ENCODE peak calls at places on chromosomes 13 and 19, in ten cellular contexts. W, A, B, U, Q, C, T, E, I and S are unnamed samples.

GRCh38 chr19:14139944-14140343 is 3.6 kb upstream of the ASF1B start:
- DNase-seq in B (no peak), Q (peak), T (peak), C (no peak), I (no peak), A (no peak), E (no peak), W (no peak), U (peak), S (no peak)

GRCh38 chr19:3625996-3626472 is 556 bp downstream of the CACTIN start:
- DNase-seq in U (no peak), C (no peak), Q (no peak), W (no peak), T (no peak), E (no peak), I (no peak), B (no peak), A (no peak), S (no peak)

GRCh38 chr19:45251452-45252354 is 632 bp downstream of the MARK4 start:
- DNase-seq in C (no peak), W (no peak), U (peak), B (no peak), T (no peak), E (no peak), I (peak), Q (no peak), A (no peak), S (no peak)

GRCh38 chr19:38665950-38666661 is 18.7 kb downstream of the ACTN4 start:
- DNase-seq in C (no peak), Q (peak), B (no peak), A (no peak), I (no peak), E (peak), U (peak), W (no peak), T (peak), S (peak)

GRCh38 chr19:56314018-56314583 is 538 bp downstream of the ZSCAN5A start:
- DNase-seq in U (peak), B (no peak), C (no peak), T (no peak), I (no peak), E (no peak), Q (no peak), A (no peak), W (no peak), S (no peak)

GRCh38 chr13:27522847-27523246 is 72.5 kb upstream of the MTIF3 start:
- DNase-seq in Q (no peak), B (no peak), A (no peak), U (no peak), C (no peak), I (no peak), W (no peak), T (no peak), E (no peak), S (no peak)

GRCh38 chr19:6480843-6481415 is 658 bp downstream of the DENND1C start:
- DNase-seq in A (no peak), I (no peak), Q (no peak), T (no peak), E (no peak), C (peak), B (no peak), W (no peak), U (no peak), S (no peak)

GRCh38 chr13:34035676-34036325 is 217.9 kb downstream of the RFC3 start:
- DNase-seq in A (no peak), T (no peak), Q (peak), E (no peak), U (no peak), B (peak), C (no peak), I (no peak), W (no peak), S (no peak)

GRCh38 chr19:46381346-46381745 is 32.0 kb downstream of the CCDC8 start:
- DNase-seq in C (no peak), U (no peak), Q (no peak), B (no peak), E (no peak), W (no peak), A (no peak), T (no peak), I (no peak), S (no peak)

GRCh38 chr13:77521595-77522367 is 13.7 kb upstream of the SCEL start:
- DNase-seq in C (no peak), I (no peak), Q (peak), A (no peak), E (no peak), W (no peak), B (peak), U (peak), T (no peak), S (peak)

GRCh38 chr19:14487370-14488125 is 8.4 kb downstream of the GIPC1 start:
- DNase-seq in T (no peak), E (no peak), Q (no peak), A (no peak), I (no peak), C (no peak), U (no peak), W (no peak), B (no peak), S (no peak)

GRCh38 chr13:22243519-22244197 is 572.8 kb downstream of the FGF9 start:
- DNase-seq in U (no peak), T (no peak), W (no peak), Q (no peak), A (no peak), B (no peak), E (no peak), C (no peak), I (no peak), S (no peak)

GRCh38 chr19:37920591-37921450 is 13.8 kb downstream of the SIPA1L3 start:
- DNase-seq in B (no peak), U (no peak), T (no peak), A (no peak), I (no peak), W (no peak), E (no peak), Q (no peak), C (no peak), S (no peak)

GRCh38 chr19:5200844-5201243 is 139.8 kb downstream of the PTPRS start:
- DNase-seq in C (no peak), T (no peak), Q (no peak), I (no peak), A (no peak), W (no peak), U (no peak), E (no peak), B (peak), S (peak)

GRCh38 chr13:51584731-51585191 is 499 bp downstream of the WDFY2 start:
- DNase-seq in A (no peak), T (peak), I (peak), Q (peak), B (peak), E (peak), C (peak), W (peak), U (peak), S (peak)

GRCh38 chr13:114027826-114028225 is 54.0 kb upstream of the C13orf46 start:
- DNase-seq in W (no peak), Q (no peak), A (no peak), U (no peak), I (no peak), C (no peak), T (no peak), E (no peak), B (no peak), S (no peak)

GRCh38 chr19:6648141-6648715 is 21.7 kb downstream of the TNFSF14 start:
- DNase-seq in T (no peak), W (no peak), U (no peak), Q (no peak), C (no peak), E (no peak), B (no peak), I (no peak), A (no peak), S (no peak)

GRCh38 chr13:101415358-101416174 is 742 bp downstream of the NALCN start:
- DNase-seq in B (no peak), E (no peak), C (no peak), U (no peak), Q (no peak), T (no peak), A (no peak), W (no peak), I (peak), S (no peak)

GRCh38 chr13:89497658-89498057 is 1826.5 kb downstream of the SLITRK5 start:
- DNase-seq in I (no peak), A (no peak), T (no peak), C (no peak), Q (no peak), U (no peak), B (no peak), E (no peak), W (no peak), S (no peak)

GRCh38 chr19:39506944-39507714 is 7.8 kb upstream of the SELENOV start:
- DNase-seq in B (peak), C (no peak), W (no peak), T (no peak), E (no peak), I (peak), U (peak), A (no peak), Q (peak), S (peak)

GRCh38 chr19:49443366-49444099 is 2.2 kb upstream of the SLC17A7 start:
- DNase-seq in W (peak), T (peak), C (peak), I (peak), U (peak), A (peak), B (peak), Q (peak), E (peak), S (peak)

GRCh38 chr19:4581381-4582111 is 22.1 kb upstream of the SEMA6B start:
- DNase-seq in W (no peak), T (no peak), A (no peak), E (no peak), B (no peak), Q (peak), C (no peak), U (peak), I (no peak), S (peak)

GRCh38 chr19:14090509-14091085 is at the start of gene SAMD1:
- DNase-seq in Q (peak), W (peak), E (peak), B (peak), A (no peak), I (peak), T (peak), U (peak), C (peak), S (peak)

GRCh38 chr13:108827637-108828036 is 198.2 kb downstream of the MYO16 start:
- DNase-seq in W (no peak), I (no peak), E (no peak), C (no peak), Q (peak), B (no peak), U (no peak), T (no peak), A (no peak), S (no peak)

GRCh38 chr13:111866731-111867245 is 200.2 kb upstream of the SOX1 start:
- DNase-seq in Q (no peak), U (no peak), A (no peak), B (no peak), T (no peak), E (no peak), W (no peak), I (no peak), C (no peak), S (no peak)

GRCh38 chr19:49652723-49653465 is 10.9 kb downstream of the SCAF1 start:
- DNase-seq in Q (no peak), B (no peak), C (no peak), A (no peak), T (no peak), W (no peak), I (no peak), U (no peak), E (no peak), S (no peak)

GRCh38 chr19:14496849-14497346 is 971 bp upstream of the GIPC1 start:
- DNase-seq in T (no peak), U (no peak), I (no peak), Q (no peak), C (no peak), B (no peak), E (no peak), W (no peak), A (peak), S (no peak)

GRCh38 chr19:821976-822773 is 420 bp upstream of the PLPPR3 start:
- DNase-seq in E (no peak), I (peak), Q (no peak), A (no peak), B (no peak), C (no peak), W (no peak), U (no peak), T (no peak), S (no peak)

GRCh38 chr19:35019144-35019543 is 11.1 kb upstream of the SCN1B start:
- DNase-seq in C (no peak), Q (no peak), I (no peak), T (no peak), U (no peak), W (no peak), A (no peak), B (no peak), E (no peak), S (no peak)

GRCh38 chr13:101149735-101150380 is 266.4 kb downstream of the NALCN start:
- DNase-seq in T (no peak), E (no peak), A (no peak), U (peak), B (peak), C (no peak), Q (peak), I (no peak), W (no peak), S (peak)

GRCh38 chr19:12400618-12401502 is at the start of gene ZNF799:
- DNase-seq in Q (peak), U (peak), I (peak), T (peak), A (peak), B (peak), C (peak), E (peak), W (peak), S (peak)

GRCh38 chr13:67740871-67741475 is 510.8 kb upstream of the PCDH9 start:
- DNase-seq in A (no peak), B (no peak), Q (no peak), C (no peak), T (no peak), W (no peak), I (no peak), E (no peak), U (no peak), S (no peak)

GRCh38 chr19:16118489-16119033 is 6.9 kb downstream of the RAB8A start:
- DNase-seq in T (no peak), I (no peak), B (no peak), W (no peak), Q (no peak), C (no peak), U (no peak), E (no peak), A (no peak), S (no peak)

GRCh38 chr19:39341122-39341719 is 1.0 kb upstream of the SAMD4B start:
- DNase-seq in B (no peak), E (peak), C (no peak), U (no peak), A (no peak), T (peak), Q (no peak), I (peak), W (no peak), S (no peak)

GRCh38 chr19:5693195-5694166 is 3.4 kb downstream of the RPL36 start:
- DNase-seq in W (no peak), I (no peak), Q (no peak), B (no peak), A (no peak), U (no peak), C (no peak), T (no peak), E (no peak), S (no peak)

GRCh38 chr13:29137995-29138394 is 317.9 kb downstream of the MTUS2 start:
- DNase-seq in T (no peak), Q (no peak), W (no peak), I (no peak), E (no peak), U (no peak), A (no peak), B (no peak), C (no peak), S (peak)

GRCh38 chr19:27833031-27833430 is 1379.9 kb downstream of the UQCRFS1 start:
- DNase-seq in Q (no peak), C (no peak), B (peak), T (no peak), U (no peak), E (no peak), I (no peak), W (no peak), A (no peak), S (no peak)

GRCh38 chr19:33660426-33661160 is 38.8 kb downstream of the CHST8 start:
- DNase-seq in Q (no peak), B (no peak), E (no peak), A (no peak), I (no peak), C (no peak), W (no peak), T (no peak), U (no peak), S (no peak)

GRCh38 chr19:45352914-45353796 is 12.6 kb downstream of the KLC3 start:
- DNase-seq in B (peak), C (no peak), W (no peak), U (no peak), I (no peak), Q (no peak), A (no peak), T (no peak), E (no peak), S (no peak)

DNA sequence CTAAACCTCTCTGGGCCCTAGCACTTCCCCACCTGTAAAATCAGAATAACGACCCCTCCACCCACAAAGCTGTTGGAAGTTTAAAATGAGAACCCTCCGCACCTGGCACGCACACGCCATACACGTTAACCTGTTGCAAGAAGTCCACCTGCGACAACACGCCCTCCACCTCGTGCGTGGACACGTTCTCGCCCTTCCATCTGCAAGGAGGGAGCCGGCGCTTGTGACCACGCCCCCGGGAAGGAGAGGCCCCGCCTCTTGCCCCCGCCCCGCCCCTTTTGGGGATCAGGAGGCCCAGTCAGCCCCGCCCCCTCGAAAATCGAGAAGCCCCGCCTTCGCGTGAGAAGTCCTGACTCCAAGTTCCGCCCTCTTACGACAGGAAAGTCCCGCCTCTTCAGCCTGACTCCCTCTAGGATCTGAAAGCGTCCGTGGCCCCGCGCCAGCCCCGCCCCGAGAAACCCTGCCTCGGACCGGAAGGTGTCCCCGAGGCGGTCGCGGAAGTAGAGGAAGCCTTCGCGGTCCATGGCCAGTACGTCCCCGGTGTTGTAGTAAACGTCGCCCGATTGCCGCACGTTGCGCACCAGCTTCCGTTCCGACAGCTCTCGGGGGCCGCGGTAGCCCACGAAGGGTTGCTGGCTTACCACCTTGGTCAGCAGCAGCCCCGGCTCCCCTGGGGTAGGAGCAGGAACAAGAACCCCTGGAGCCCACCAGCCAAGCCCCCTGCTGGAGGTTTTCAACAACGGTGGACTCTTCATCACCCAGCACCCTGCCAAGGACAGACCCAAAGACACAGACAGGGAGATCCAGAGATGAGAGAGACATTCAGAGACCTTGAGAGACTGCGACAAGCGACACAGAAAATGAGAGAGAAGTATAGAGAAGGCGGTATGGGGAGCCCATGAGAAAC is 12.5 kb downstream of the SLC27A5 start:
- DNase-seq in I (peak), U (peak), A (peak), B (peak), W (peak), E (peak), C (peak), T (peak), Q (peak), S (peak)
- TF ChIP-seq CTCF in I (peak), U (peak), A (peak), B (peak), W (peak), E (peak), C (peak), T (peak), Q (peak), S (peak)

GRCh38 chr19:51327066-51327985 is 14.6 kb downstream of the VSIG10L start:
- DNase-seq in C (peak), B (peak), I (no peak), A (no peak), T (no peak), W (no peak), E (peak), Q (no peak), U (peak), S (peak)
- TF ChIP-seq CTCF in C (no peak), B (peak), I (peak), A (peak), T (no peak), W (no peak), E (no peak), Q (no peak), U (no peak), S (no peak)

DNA sequence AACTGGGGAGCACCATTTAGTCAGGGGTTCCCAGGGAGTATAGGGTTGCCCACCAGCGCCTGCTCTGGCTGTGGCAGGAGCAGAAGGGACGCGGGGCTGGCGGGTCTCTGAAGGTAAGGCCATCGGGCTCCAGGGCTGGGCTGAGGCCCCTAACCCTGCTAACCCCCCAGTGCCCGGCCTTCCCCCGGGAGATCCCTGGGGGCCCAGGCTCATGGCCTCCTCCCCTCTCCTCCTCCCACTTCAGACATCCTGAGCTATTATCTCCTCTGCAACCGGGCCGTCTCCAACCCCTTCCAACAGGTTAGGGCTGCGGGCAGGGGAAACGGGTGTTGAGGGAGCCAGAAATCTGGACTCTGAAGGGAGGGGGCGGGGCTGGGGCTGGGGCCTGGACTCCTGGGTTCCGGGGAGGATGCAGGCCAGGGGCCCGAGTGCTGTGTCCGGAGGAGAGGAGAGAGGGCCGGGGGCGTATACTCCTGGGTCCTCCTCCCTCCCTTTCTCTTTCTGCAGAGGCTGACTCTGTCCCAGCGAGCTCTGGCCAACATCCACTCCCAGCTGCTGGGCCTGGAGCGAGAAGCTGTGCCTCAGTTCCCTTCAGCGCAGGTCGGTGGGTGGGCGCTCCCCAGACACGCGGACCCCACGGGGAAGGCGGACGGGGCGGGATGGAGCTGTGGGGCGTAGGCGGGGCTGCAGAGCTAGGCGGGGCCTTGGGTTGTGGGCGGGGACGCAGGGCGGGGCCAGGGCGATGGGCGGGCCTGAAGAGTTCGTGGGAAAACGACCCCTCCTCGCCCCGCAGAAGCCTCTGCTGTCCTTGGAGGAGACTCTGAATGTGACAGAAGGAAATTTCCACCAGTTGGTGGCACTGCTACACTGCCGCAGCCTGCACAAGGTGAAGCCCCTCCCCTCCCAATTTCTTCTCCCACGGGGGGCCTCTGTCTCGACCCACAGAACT is 15.3 kb downstream of the TTYH1 start:
- DNase-seq in T (no peak), U (peak), A (no peak), E (peak), B (no peak), Q (peak), C (no peak), I (no peak), W (no peak), S (peak)
- TF ChIP-seq CTCF in T (no peak), U (no peak), A (peak), E (peak), B (no peak), Q (no peak), C (no peak), I (peak), W (no peak), S (no peak)

GRCh38 chr19:10603084-10603872 is 16.2 kb upstream of the AP1M2 start:
- DNase-seq in U (peak), C (peak), Q (no peak), I (no peak), A (no peak), B (no peak), E (peak), W (no peak), T (peak), S (no peak)
- TF ChIP-seq CTCF in U (no peak), C (no peak), Q (no peak), I (no peak), A (no peak), B (no peak), E (peak), W (no peak), T (no peak), S (no peak)